ENCODE peak calls at places on chromosomes 4 and X, in seven cellular contexts. One of them, this sample, is unnamed.

GRCh38 chrX:76931518-76931917 is 504.0 kb downstream of the MAGEE1 start:
- DNase-seq in foreskin melanocyte: no peak
- DNase-seq in breast epithelium: no peak
- DNase-seq in A172: no peak
- DNase-seq in nucleus accumbens: no peak
- DNase-seq in sciatic nerve: no peak
- DNase-seq in left colon: no peak
- DNase-seq in this sample: no peak

GRCh38 chrX:152601848-152602616 is 35.7 kb upstream of the GABRQ start:
- DNase-seq in foreskin melanocyte: no peak
- DNase-seq in breast epithelium: no peak
- DNase-seq in A172: peak
- DNase-seq in nucleus accumbens: no peak
- DNase-seq in sciatic nerve: no peak
- DNase-seq in left colon: no peak
- DNase-seq in this sample: peak

GRCh38 chr4:81723927-81724587 is 252.3 kb upstream of the RASGEF1B start:
- DNase-seq in foreskin melanocyte: no peak
- DNase-seq in breast epithelium: no peak
- DNase-seq in A172: no peak
- DNase-seq in nucleus accumbens: no peak
- DNase-seq in sciatic nerve: no peak
- DNase-seq in left colon: no peak
- DNase-seq in this sample: no peak

GRCh38 chrX:154727418-154728323 is 23.2 kb downstream of the GAB3 start:
- DNase-seq in foreskin melanocyte: peak
- DNase-seq in breast epithelium: peak
- DNase-seq in A172: peak
- DNase-seq in nucleus accumbens: no peak
- DNase-seq in sciatic nerve: peak
- DNase-seq in left colon: no peak
- DNase-seq in this sample: no peak

GRCh38 chrX:133986008-133986683 is 752 bp upstream of the GPC3 start:
- DNase-seq in foreskin melanocyte: no peak
- DNase-seq in breast epithelium: no peak
- DNase-seq in A172: no peak
- DNase-seq in nucleus accumbens: no peak
- DNase-seq in sciatic nerve: no peak
- DNase-seq in left colon: no peak
- DNase-seq in this sample: no peak

GRCh38 chrX:69032601-69033000 is 132.7 kb downstream of the PJA1 start:
- DNase-seq in foreskin melanocyte: no peak
- DNase-seq in breast epithelium: no peak
- DNase-seq in A172: peak
- DNase-seq in nucleus accumbens: no peak
- DNase-seq in sciatic nerve: no peak
- DNase-seq in left colon: no peak
- DNase-seq in this sample: no peak

GRCh38 chr4:25919676-25920075 is 5.7 kb downstream of the SMIM20 start:
- DNase-seq in foreskin melanocyte: no peak
- DNase-seq in breast epithelium: no peak
- DNase-seq in A172: no peak
- DNase-seq in nucleus accumbens: no peak
- DNase-seq in sciatic nerve: no peak
- DNase-seq in left colon: no peak
- DNase-seq in this sample: peak

GRCh38 chr4:139018971-139019758 is 3.6 kb downstream of the NOCT start:
- DNase-seq in foreskin melanocyte: no peak
- DNase-seq in breast epithelium: no peak
- DNase-seq in A172: no peak
- DNase-seq in nucleus accumbens: no peak
- DNase-seq in sciatic nerve: no peak
- DNase-seq in left colon: no peak
- DNase-seq in this sample: no peak

GRCh38 chr4:105937759-105938158 is 42.5 kb downstream of the NPNT start:
- DNase-seq in foreskin melanocyte: no peak
- DNase-seq in breast epithelium: no peak
- DNase-seq in A172: no peak
- DNase-seq in nucleus accumbens: no peak
- DNase-seq in sciatic nerve: no peak
- DNase-seq in left colon: no peak
- DNase-seq in this sample: no peak

GRCh38 chr4:16914208-16914607 is 15.8 kb upstream of the LDB2 start:
- DNase-seq in foreskin melanocyte: no peak
- DNase-seq in breast epithelium: no peak
- DNase-seq in A172: no peak
- DNase-seq in nucleus accumbens: no peak
- DNase-seq in sciatic nerve: no peak
- DNase-seq in left colon: no peak
- DNase-seq in this sample: peak

GRCh38 chr4:85455942-85456341 is 19.0 kb upstream of the ARHGAP24 start:
- DNase-seq in foreskin melanocyte: no peak
- DNase-seq in breast epithelium: no peak
- DNase-seq in A172: no peak
- DNase-seq in nucleus accumbens: no peak
- DNase-seq in sciatic nerve: no peak
- DNase-seq in left colon: no peak
- DNase-seq in this sample: no peak

GRCh38 chr4:171484681-171485080 is 328.5 kb upstream of the GALNTL6 start:
- DNase-seq in foreskin melanocyte: no peak
- DNase-seq in breast epithelium: no peak
- DNase-seq in A172: no peak
- DNase-seq in nucleus accumbens: no peak
- DNase-seq in sciatic nerve: no peak
- DNase-seq in left colon: no peak
- DNase-seq in this sample: no peak

GRCh38 chrX:37474478-37474877 is 97.0 kb upstream of the LANCL3 start:
- DNase-seq in foreskin melanocyte: no peak
- DNase-seq in breast epithelium: no peak
- DNase-seq in A172: no peak
- DNase-seq in nucleus accumbens: no peak
- DNase-seq in sciatic nerve: no peak
- DNase-seq in left colon: no peak
- DNase-seq in this sample: no peak

GRCh38 chrX:134718329-134719317 is 60.4 kb upstream of the PLAC1 start:
- DNase-seq in foreskin melanocyte: no peak
- DNase-seq in breast epithelium: no peak
- DNase-seq in A172: peak
- DNase-seq in nucleus accumbens: no peak
- DNase-seq in sciatic nerve: no peak
- DNase-seq in left colon: peak
- DNase-seq in this sample: no peak

GRCh38 chr4:25160714-25161598 is 707 bp upstream of the SEPSECS start:
- DNase-seq in foreskin melanocyte: peak
- DNase-seq in breast epithelium: no peak
- DNase-seq in A172: peak
- DNase-seq in nucleus accumbens: no peak
- DNase-seq in sciatic nerve: no peak
- DNase-seq in left colon: no peak
- DNase-seq in this sample: no peak

GRCh38 chr4:4260185-4260751 is 12.2 kb upstream of the TMEM128 start:
- DNase-seq in foreskin melanocyte: peak
- DNase-seq in breast epithelium: no peak
- DNase-seq in A172: peak
- DNase-seq in nucleus accumbens: no peak
- DNase-seq in sciatic nerve: no peak
- DNase-seq in left colon: no peak
- DNase-seq in this sample: peak

GRCh38 chr4:118967393-118967792 is 78.7 kb downstream of the SYNPO2 start:
- DNase-seq in foreskin melanocyte: peak
- DNase-seq in breast epithelium: no peak
- DNase-seq in A172: peak
- DNase-seq in nucleus accumbens: no peak
- DNase-seq in sciatic nerve: no peak
- DNase-seq in left colon: no peak
- DNase-seq in this sample: peak

GRCh38 chr4:33255507-33255906 is 2535.3 kb downstream of the PCDH7 start:
- DNase-seq in foreskin melanocyte: no peak
- DNase-seq in breast epithelium: no peak
- DNase-seq in A172: no peak
- DNase-seq in nucleus accumbens: no peak
- DNase-seq in sciatic nerve: no peak
- DNase-seq in left colon: no peak
- DNase-seq in this sample: no peak

GRCh38 chrX:121000589-121000988 is 15.0 kb upstream of the CT47A1 start:
- DNase-seq in foreskin melanocyte: no peak
- DNase-seq in breast epithelium: no peak
- DNase-seq in A172: peak
- DNase-seq in nucleus accumbens: no peak
- DNase-seq in sciatic nerve: no peak
- DNase-seq in left colon: no peak
- DNase-seq in this sample: peak

GRCh38 chrX:102129473-102129872 is 4.0 kb downstream of the TCEAL2 start:
- DNase-seq in foreskin melanocyte: no peak
- DNase-seq in breast epithelium: no peak
- DNase-seq in A172: no peak
- DNase-seq in nucleus accumbens: no peak
- DNase-seq in sciatic nerve: no peak
- DNase-seq in left colon: no peak
- DNase-seq in this sample: peak

GRCh38 chr4:40763228-40763716 is 13.5 kb downstream of the NSUN7 start:
- DNase-seq in foreskin melanocyte: no peak
- DNase-seq in breast epithelium: no peak
- DNase-seq in A172: no peak
- DNase-seq in nucleus accumbens: no peak
- DNase-seq in sciatic nerve: no peak
- DNase-seq in left colon: no peak
- DNase-seq in this sample: no peak

GRCh38 chr4:184282251-184282713 is 64.6 kb upstream of the ENPP6 start:
- DNase-seq in foreskin melanocyte: no peak
- DNase-seq in breast epithelium: no peak
- DNase-seq in A172: peak
- DNase-seq in nucleus accumbens: no peak
- DNase-seq in sciatic nerve: peak
- DNase-seq in left colon: peak
- DNase-seq in this sample: no peak

GRCh38 chrX:119181491-119181890 is 53.9 kb upstream of the KIAA1210 start:
- DNase-seq in foreskin melanocyte: no peak
- DNase-seq in breast epithelium: no peak
- DNase-seq in A172: peak
- DNase-seq in nucleus accumbens: no peak
- DNase-seq in sciatic nerve: no peak
- DNase-seq in left colon: no peak
- DNase-seq in this sample: peak

GRCh38 chr4:128384091-128384520 is 96.5 kb upstream of the PGRMC2 start:
- DNase-seq in foreskin melanocyte: peak
- DNase-seq in breast epithelium: no peak
- DNase-seq in A172: peak
- DNase-seq in nucleus accumbens: no peak
- DNase-seq in sciatic nerve: no peak
- DNase-seq in left colon: no peak
- DNase-seq in this sample: no peak

GRCh38 chr4:153204247-153205027 is at the start of gene TRIM2:
- DNase-seq in foreskin melanocyte: peak
- DNase-seq in breast epithelium: no peak
- DNase-seq in A172: peak
- DNase-seq in nucleus accumbens: peak
- DNase-seq in sciatic nerve: peak
- DNase-seq in left colon: peak
- DNase-seq in this sample: peak

GRCh38 chrX:97594825-97595224 is 711.1 kb downstream of the RPA4 start:
- DNase-seq in foreskin melanocyte: no peak
- DNase-seq in breast epithelium: no peak
- DNase-seq in A172: no peak
- DNase-seq in nucleus accumbens: no peak
- DNase-seq in sciatic nerve: no peak
- DNase-seq in left colon: no peak
- DNase-seq in this sample: no peak

GRCh38 chrX:8189096-8189830 is 18.2 kb upstream of the VCX2 start:
- DNase-seq in foreskin melanocyte: no peak
- DNase-seq in breast epithelium: no peak
- DNase-seq in A172: no peak
- DNase-seq in nucleus accumbens: no peak
- DNase-seq in sciatic nerve: no peak
- DNase-seq in left colon: no peak
- DNase-seq in this sample: no peak

GRCh38 chr4:153809916-153810810 is 21.3 kb upstream of the SFRP2 start:
- DNase-seq in foreskin melanocyte: no peak
- DNase-seq in breast epithelium: no peak
- DNase-seq in A172: peak
- DNase-seq in nucleus accumbens: no peak
- DNase-seq in sciatic nerve: no peak
- DNase-seq in left colon: no peak
- DNase-seq in this sample: no peak